ENCODE peak calls at places on chromosomes 16 and 17, in six cellular contexts. N is stomach, Q is prostate gland, M is transverse colon, L is HCT116, W is endothelial cell of umbilical vein. B is an unnamed sample.
A peak's percentile ranks its signal among the peaks of the same experiment; 100 is the strongest.

GRCh38 chr16:20774703-20775362 is 11.0 kb downstream of the ACSM3 start:
- DNase-seq in N (peak; percentile 85), Q (peak; percentile 39), M (peak; percentile 68), L (peak; percentile 68), W (peak; percentile 70), B (no peak)

GRCh38 chr16:2770781-2771111 is 6.3 kb downstream of the ELOB start:
- DNase-seq in Q (no peak), W (no peak), L (no peak), M (no peak), N (no peak), B (no peak)

GRCh38 chr17:55402374-55402773 is 19.3 kb downstream of the MMD start:
- DNase-seq in M (no peak), W (no peak), Q (no peak), L (peak; percentile 6), N (no peak), B (no peak)

GRCh38 chr17:42679001-42679491 is 2.3 kb upstream of the PLEKHH3 start:
- DNase-seq in Q (peak; percentile 24), N (peak; percentile 63), M (peak; percentile 76), L (no peak), W (peak; percentile 28), B (peak; percentile 83)

GRCh38 chr16:64225696-64226095 is 896.2 kb downstream of the CDH11 start:
- DNase-seq in N (no peak), M (no peak), Q (no peak), W (no peak), L (no peak), B (no peak)

GRCh38 chr17:59172436-59173004 is 17.0 kb downstream of the PRR11 start:
- DNase-seq in L (no peak), W (no peak), M (no peak), Q (no peak), N (no peak), B (peak; percentile 70)

GRCh38 chr16:3065742-3066439 is 451 bp downstream of the IL32 start:
- DNase-seq in Q (no peak), L (no peak), M (no peak), W (no peak), N (no peak), B (no peak)

GRCh38 chr17:692116-692515 is 22.5 kb downstream of the VPS53 start:
- DNase-seq in W (no peak), Q (no peak), M (no peak), L (no peak), N (no peak), B (no peak)

GRCh38 chr17:13001991-13002615 is 15.7 kb downstream of the ELAC2 start:
- DNase-seq in M (no peak), W (no peak), N (no peak), Q (no peak), L (no peak), B (peak; percentile 37)

GRCh38 chr17:9928601-9929341 is 23.7 kb upstream of the RCVRN start:
- DNase-seq in M (no peak), W (no peak), Q (no peak), N (no peak), L (peak; percentile 66), B (no peak)

GRCh38 chr17:80797741-80798594 is 193.7 kb upstream of the CHMP6 start:
- DNase-seq in N (no peak), W (no peak), M (no peak), Q (no peak), L (no peak), B (no peak)

GRCh38 chr17:17700251-17700969 is 19.2 kb downstream of the RAI1 start:
- DNase-seq in L (no peak), Q (no peak), W (no peak), M (peak; percentile 52), N (peak; percentile 47), B (no peak)

GRCh38 chr17:50658602-50659001 is 23.9 kb downstream of the ABCC3 start:
- DNase-seq in Q (no peak), M (no peak), L (no peak), N (no peak), W (no peak), B (no peak)

GRCh38 chr17:32240745-32241144 is 24.9 kb upstream of the RHBDL3 start:
- DNase-seq in N (no peak), W (no peak), M (no peak), Q (no peak), L (no peak), B (no peak)

GRCh38 chr17:35973333-35974260 is 7.7 kb downstream of the CCL16 start:
- DNase-seq in L (no peak), M (no peak), W (peak; percentile 87), Q (no peak), N (no peak), B (no peak)

GRCh38 chr16:55703003-55704001 is 47.5 kb downstream of the SLC6A2 start:
- DNase-seq in N (no peak), M (no peak), Q (peak; percentile 50), W (peak; percentile 66), L (peak; percentile 54), B (no peak)

GRCh38 chr17:44465897-44466296 is 37.3 kb downstream of the GPATCH8 start:
- DNase-seq in Q (no peak), L (no peak), W (no peak), M (no peak), N (no peak), B (no peak)

GRCh38 chr17:72479113-72479512 is 358.3 kb downstream of the SOX9 start:
- DNase-seq in N (no peak), W (no peak), L (no peak), M (no peak), Q (no peak), B (no peak)

DNA sequence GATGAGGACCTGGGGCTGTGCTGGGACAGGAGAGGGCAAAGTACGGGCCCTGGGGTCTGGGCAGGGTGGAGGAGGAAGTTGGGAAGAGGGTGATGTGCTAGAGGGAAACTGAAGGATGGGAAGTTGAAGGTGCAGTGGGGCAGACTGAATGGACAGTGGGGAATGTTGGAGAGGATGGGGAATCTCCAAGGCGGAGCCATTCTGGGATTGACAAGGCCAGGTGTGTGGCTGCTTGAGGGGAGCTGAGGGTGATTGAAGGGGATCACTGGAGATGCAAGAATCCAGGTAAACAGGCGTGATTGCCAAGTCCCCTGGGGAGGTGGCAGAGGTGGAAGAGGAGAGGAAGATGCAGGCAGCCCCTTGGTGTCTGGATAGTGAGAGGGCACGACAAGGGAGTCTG is 8.5 kb upstream of the HSD3B7 start:
- DNase-seq in W (no peak), Q (no peak), L (no peak), M (no peak), N (no peak), B (no peak)
- H3K27ac ChIP-seq in W (no peak overlapping the region), Q (no peak overlapping the region), L (no peak overlapping the region), M (no peak overlapping the region), N (no peak overlapping the region), B (no peak overlapping the region)

GRCh38 chr17:47733047-47733413 is at the start of gene TBX21:
- DNase-seq in N (peak; percentile 74), W (peak; percentile 25), L (peak; percentile 44), Q (peak; percentile 41), M (peak; percentile 87), B (peak; percentile 72)
- H3K4me3 ChIP-seq in N (peak within 1 kb of the TSS; percentile 58), W (no peak within 1 kb of the TSS), L (no peak within 1 kb of the TSS), Q (peak within 1 kb of the TSS; percentile 28), M (peak within 1 kb of the TSS; percentile 30), B (peak within 1 kb of the TSS; percentile 54)

GRCh38 chr16:29154676-29155121 is 169.8 kb downstream of the LAT start:
- DNase-seq in Q (no peak), N (no peak), W (no peak), L (no peak), M (no peak), B (no peak)
- TF ChIP-seq POLR2AphosphoS5 in Q (no peak), N (no peak), W (no peak), L (no peak), M (no peak), B (no peak)

DNA sequence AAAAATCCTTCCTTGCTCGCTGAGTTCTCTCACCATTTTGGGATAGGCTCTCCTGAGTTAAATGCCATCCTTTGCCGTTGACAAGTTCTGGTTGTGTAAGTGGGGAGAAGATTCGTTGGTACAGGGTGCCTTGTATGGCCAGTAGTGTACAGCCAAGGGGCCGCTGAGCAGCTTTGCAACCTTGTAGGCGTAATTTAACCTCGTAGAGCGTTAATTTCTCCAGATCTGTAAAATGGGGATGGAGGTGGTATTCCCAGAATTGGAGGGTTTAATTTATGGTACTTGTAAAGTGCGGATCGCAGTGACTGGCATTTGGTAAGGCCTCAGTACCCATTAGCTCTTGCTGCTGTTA is 1.4 kb downstream of the ARSG start:
- DNase-seq in Q (no peak), W (no peak), L (no peak), M (no peak), N (no peak), B (no peak)
- H3K27ac ChIP-seq in Q (no peak overlapping the region), W (no peak overlapping the region), L (peak overlapping the region; percentile 92), M (peak overlapping the region; percentile 71), N (peak overlapping the region; percentile 79), B (peak overlapping the region; percentile 85)

DNA sequence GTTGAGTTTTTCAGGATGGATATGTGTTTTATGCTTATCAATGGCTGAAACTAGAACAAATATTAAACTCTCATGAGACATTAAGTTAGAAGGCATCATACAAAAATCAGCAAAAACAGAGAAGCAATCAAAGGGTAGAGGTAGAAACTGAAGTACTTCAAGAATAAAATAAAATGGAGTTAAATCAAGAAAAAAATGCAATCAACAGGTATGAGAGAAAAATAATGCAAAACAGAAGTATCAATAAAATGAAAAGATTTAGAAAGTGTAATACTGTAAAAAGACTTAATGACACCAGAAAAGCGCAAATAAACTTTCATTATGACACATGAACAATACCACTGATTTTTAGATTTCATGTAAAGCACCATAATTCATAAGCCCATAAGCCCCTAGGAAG is 112.3 kb downstream of the SKAP1 start:
- DNase-seq in Q (no peak), N (no peak), M (no peak), W (no peak), L (no peak), B (no peak)
- H3K4me3 ChIP-seq in Q (no peak overlapping the region), N (no peak overlapping the region), M (no peak overlapping the region), W (no peak overlapping the region), L (no peak overlapping the region), B (no peak overlapping the region)

GRCh38 chr16:704552-705380 is 835 bp downstream of the FBXL16 start:
- DNase-seq in Q (no peak), L (no peak), N (no peak), M (no peak), W (no peak), B (no peak)

GRCh38 chr16:702341-702740 is 3.3 kb downstream of the FBXL16 start:
- DNase-seq in M (no peak), N (no peak), Q (no peak), W (no peak), L (no peak), B (no peak)

GRCh38 chr16:704047-704446 is 1.6 kb downstream of the FBXL16 start:
- DNase-seq in L (no peak), W (no peak), N (no peak), Q (no peak), M (no peak), B (no peak)

GRCh38 chr16:705748-706188 is at the start of gene FBXL16:
- DNase-seq in N (no peak), L (no peak), Q (no peak), M (no peak), W (no peak), B (no peak)

GRCh38 chr16:703406-703805 is 2.2 kb downstream of the FBXL16 start:
- DNase-seq in L (no peak), M (no peak), Q (no peak), W (no peak), N (no peak), B (no peak)
- TF ChIP-seq POLR2AphosphoS5 in L (no peak), M (no peak), Q (no peak), W (no peak), N (no peak), B (no peak)